ENCODE peak calls at places on chromosomes 1 and 21, in five cellular contexts. Q is tibial nerve; T is CD8-positive, alpha-beta memory T cell; S is lung; I is trophoblast cell. Z is an unnamed sample.

GRCh38 chr1:119865607-119866006 is 30.7 kb downstream of the ADAM30 start:
- DNase-seq in Q (no peak), I (peak; percentile 7), S (no peak), T (no peak), Z (no peak)

GRCh38 chr21:44756416-44757185 is 45.0 kb downstream of the UBE2G2 start:
- DNase-seq in Q (no peak), T (peak; percentile 26), S (no peak), I (no peak), Z (no peak)

GRCh38 chr1:231093158-231093922 is 53.3 kb upstream of the FAM89A start:
- DNase-seq in Q (no peak), S (no peak), I (peak; percentile 25), T (no peak), Z (no peak)

GRCh38 chr1:214310010-214310409 is 29.1 kb downstream of the SMYD2 start:
- DNase-seq in Q (no peak), S (no peak), I (peak; percentile 69), T (no peak), Z (no peak)

GRCh38 chr1:924619-925323 is 1.0 kb downstream of the SAMD11 start:
- DNase-seq in I (no peak), Q (no peak), S (no peak), T (no peak), Z (no peak)

GRCh38 chr1:201119826-201120225 is 7.2 kb downstream of the ASCL5 start:
- DNase-seq in I (no peak), T (no peak), S (no peak), Q (no peak), Z (no peak)

GRCh38 chr1:31862071-31862470 is 46.2 kb upstream of the SPOCD1 start:
- DNase-seq in S (no peak), T (no peak), I (no peak), Q (no peak), Z (no peak)

GRCh38 chr1:1179339-1179982 is 5.8 kb downstream of the TTLL10 start:
- DNase-seq in Q (no peak), I (no peak), S (no peak), T (peak; percentile 42), Z (no peak)

GRCh38 chr1:235018161-235018560 is 110.5 kb downstream of the TOMM20 start:
- DNase-seq in S (no peak), Q (no peak), I (peak; percentile 87), T (no peak), Z (no peak)

GRCh38 chr1:235019456-235019855 is 109.2 kb downstream of the TOMM20 start:
- DNase-seq in Q (no peak), T (no peak), I (peak; percentile 70), S (no peak), Z (no peak)

GRCh38 chr1:235017719-235018118 is 110.9 kb downstream of the TOMM20 start:
- DNase-seq in T (no peak), Q (no peak), I (peak; percentile 19), S (no peak), Z (no peak)

GRCh38 chr1:235017191-235017590 is 111.4 kb downstream of the TOMM20 start:
- DNase-seq in I (no peak), Q (no peak), T (no peak), S (no peak), Z (no peak)

DNA sequence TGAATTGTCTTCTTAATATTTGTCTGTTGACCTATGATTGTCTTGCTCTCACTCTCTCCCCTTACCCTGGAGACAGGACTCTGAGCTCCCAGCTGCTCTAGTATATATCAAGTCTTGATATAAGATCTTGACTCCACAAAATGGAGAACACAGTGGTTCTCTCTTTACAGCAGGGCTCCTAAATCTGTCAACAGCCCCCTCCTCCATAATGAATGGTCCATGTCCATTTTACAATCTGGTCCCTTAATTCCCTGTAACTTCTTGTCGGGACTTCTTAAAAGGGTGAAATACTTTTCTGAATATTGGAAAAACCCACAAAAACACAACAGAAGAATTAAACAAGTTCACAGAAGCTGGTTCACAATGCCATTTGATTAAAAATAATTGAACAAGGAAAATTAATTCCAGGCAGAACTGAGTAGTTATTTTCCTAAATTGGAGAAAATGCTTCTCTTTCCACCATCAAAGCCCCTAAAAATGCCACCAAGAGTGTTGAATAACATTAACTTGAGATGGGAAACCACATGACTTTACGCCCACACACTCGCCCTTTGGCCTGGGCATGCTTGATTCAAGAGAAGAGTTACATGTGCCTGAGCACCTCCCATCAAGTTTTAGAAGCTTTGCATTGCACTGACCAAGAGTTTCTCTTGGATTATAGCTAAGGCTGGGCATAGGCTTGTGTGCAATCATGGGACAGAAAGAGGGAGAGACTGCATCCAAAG is 109.8 kb downstream of the TOMM20 start:
- DNase-seq in T (no peak), I (no peak), Q (no peak), S (no peak), Z (no peak)
- H3K4me1 ChIP-seq in T (peaks cover 8% of the 10 kb centered on the region), I (peaks cover 14% of the 10 kb centered on the region), Q (no peaks in the 10 kb centered on the region), S (no peaks in the 10 kb centered on the region), Z (peaks cover 3% of the 10 kb centered on the region)

GRCh38 chr1:178579562-178579961 is 66.7 kb downstream of the TEX35 start:
- DNase-seq in I (no peak), S (no peak), Q (no peak), T (no peak), Z (no peak)

GRCh38 chr1:178577882-178578281 is 65.0 kb downstream of the TEX35 start:
- DNase-seq in I (no peak), T (no peak), Q (no peak), S (no peak), Z (no peak)

GRCh38 chr1:178578541-178578940 is 65.6 kb downstream of the TEX35 start:
- DNase-seq in S (no peak), I (no peak), Q (no peak), T (no peak), Z (no peak)

GRCh38 chr1:178580096-178580495 is 67.2 kb downstream of the TEX35 start:
- DNase-seq in Q (no peak), I (no peak), S (no peak), T (no peak), Z (no peak)

DNA sequence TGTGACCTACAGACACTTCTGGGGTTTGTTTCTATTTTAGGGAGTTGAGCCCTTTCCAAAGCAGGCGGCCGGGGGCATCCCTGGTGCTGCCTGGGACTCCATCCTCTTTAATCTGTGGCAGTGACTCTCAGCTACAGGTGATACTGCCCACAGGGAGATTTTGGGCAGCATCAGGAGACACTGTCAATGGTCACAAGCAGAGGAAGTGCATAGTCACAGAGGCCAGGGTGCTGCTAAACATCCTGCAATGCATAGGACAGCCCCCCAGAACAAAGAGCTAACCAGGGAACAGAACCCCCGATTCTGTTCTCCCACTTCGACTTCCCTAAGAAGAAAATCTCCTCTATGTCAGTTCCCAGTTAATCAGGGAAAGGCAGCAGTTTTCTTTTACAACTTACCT is 66.2 kb downstream of the TEX35 start:
- DNase-seq in I (no peak), Q (no peak), T (no peak), S (no peak), Z (no peak)
- H3K4me3 ChIP-seq in I (no peak overlapping the region), Q (no peak overlapping the region), T (no peak overlapping the region), S (no peak overlapping the region), Z (no peak overlapping the region)

DNA sequence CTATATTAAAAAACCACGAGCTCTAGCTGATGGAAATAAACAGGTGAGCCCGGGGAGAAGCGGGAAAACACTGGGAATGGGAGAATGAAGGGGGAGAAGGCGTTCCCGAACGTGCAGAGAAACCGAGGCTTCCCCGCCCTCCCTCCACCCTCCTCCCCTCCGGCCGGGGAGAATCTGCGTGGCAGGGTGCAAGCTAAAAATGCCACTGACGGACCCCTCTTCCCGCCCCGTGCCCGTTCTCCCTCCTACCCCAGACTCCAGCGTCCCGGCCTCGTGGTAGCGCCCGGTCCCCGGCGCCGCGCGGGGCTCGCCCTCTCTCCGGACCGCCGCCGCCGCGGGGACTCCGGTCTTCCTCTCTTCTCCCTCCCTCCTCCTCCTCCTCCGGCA is 81.6 kb upstream of the AK4 start:
- DNase-seq in Q (peak; percentile 20), T (no peak), I (peak; percentile 55), S (no peak), Z (no peak)
- H3K4me1 ChIP-seq in Q (no peaks in the 10 kb centered on the region), T (peaks cover 54% of the 10 kb centered on the region), I (no peaks in the 10 kb centered on the region), S (peaks cover 2% of the 10 kb centered on the region), Z (peaks cover 5% of the 10 kb centered on the region)

GRCh38 chr1:24392982-24393645 is 20.5 kb downstream of the STPG1 start:
- DNase-seq in I (no peak), Q (no peak), T (no peak), S (no peak), Z (no peak)
- H3K4me3 ChIP-seq in I (no peak overlapping the region), Q (no peak overlapping the region), T (no peak overlapping the region), S (no peak overlapping the region), Z (no peak overlapping the region)

GRCh38 chr1:145782166-145783099 is 41.5 kb downstream of the RNF115 start:
- DNase-seq in Q (no peak), I (peak; percentile 58), S (no peak), T (no peak), Z (no peak)
- H3K4me1 ChIP-seq in Q (no peaks in the 10 kb centered on the region), I (no peaks in the 10 kb centered on the region), S (no peaks in the 10 kb centered on the region), T (peaks cover 17% of the 10 kb centered on the region), Z (peaks cover 19% of the 10 kb centered on the region)

GRCh38 chr21:42864286-42864685 is 15.1 kb downstream of the WDR4 start:
- DNase-seq in Q (no peak), S (no peak), I (no peak), T (no peak), Z (no peak)

GRCh38 chr21:42863504-42863870 is 15.9 kb downstream of the WDR4 start:
- DNase-seq in S (no peak), T (no peak), Q (no peak), I (no peak), Z (no peak)

GRCh38 chr21:42861311-42862122 is 17.8 kb downstream of the WDR4 start:
- DNase-seq in T (no peak), I (no peak), Q (no peak), S (no peak), Z (no peak)

GRCh38 chr21:42862123-42862475 is 17.2 kb downstream of the WDR4 start:
- DNase-seq in I (no peak), Q (no peak), T (no peak), S (no peak), Z (no peak)

GRCh38 chr21:42862774-42863503 is 16.4 kb downstream of the WDR4 start:
- DNase-seq in Q (no peak), S (no peak), I (peak; percentile 8), T (no peak), Z (no peak)
- H3K4me3 ChIP-seq in Q (no peak overlapping the region), S (no peak overlapping the region), I (no peak overlapping the region), T (no peak overlapping the region), Z (no peak overlapping the region)

GRCh38 chr1:225885336-225885735 is 3.2 kb upstream of the TMEM63A start:
- DNase-seq in Q (no peak), T (no peak), S (no peak), I (no peak), Z (no peak)
- H3K4me1 ChIP-seq in Q (no peaks in the 10 kb centered on the region), T (peaks cover 16% of the 10 kb centered on the region), S (peaks cover 3% of the 10 kb centered on the region), I (peaks cover 9% of the 10 kb centered on the region), Z (peaks cover 16% of the 10 kb centered on the region)

DNA sequence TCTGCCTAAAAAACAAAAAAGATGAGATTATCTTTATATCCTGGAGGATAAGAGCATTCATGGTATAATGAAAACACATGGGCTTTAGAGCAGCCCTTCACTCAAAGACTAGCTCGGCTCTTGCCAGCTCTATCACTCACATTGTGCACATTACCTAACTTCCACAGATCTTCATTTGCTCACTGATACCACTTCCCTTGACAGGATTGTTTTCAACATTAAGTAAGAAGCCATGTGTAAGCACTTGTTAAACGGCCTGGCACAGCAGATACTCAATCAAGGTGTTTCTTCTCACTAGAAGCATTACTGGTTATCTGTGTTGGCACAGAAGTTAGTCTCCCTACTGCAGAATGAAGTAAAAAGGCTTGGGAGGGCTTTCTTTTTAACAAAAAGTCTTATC is 18.7 kb downstream of the LPGAT1 start:
- DNase-seq in S (no peak), Q (no peak), T (no peak), I (no peak), Z (no peak)
- H3K4me3 ChIP-seq in S (no peak overlapping the region), Q (no peak overlapping the region), T (no peak overlapping the region), I (no peak overlapping the region), Z (no peak overlapping the region)

GRCh38 chr21:29289317-29289716 is 9.4 kb upstream of the BACH1 start:
- DNase-seq in I (no peak), Q (no peak), S (no peak), T (no peak), Z (no peak)
- H3K4me1 ChIP-seq in I (no peaks in the 10 kb centered on the region), Q (no peaks in the 10 kb centered on the region), S (peaks cover 4% of the 10 kb centered on the region), T (peaks cover 4% of the 10 kb centered on the region), Z (no peaks in the 10 kb centered on the region)